ENCODE peak calls at places on chromosomes 5 and 9, in five cellular contexts. One of them, this sample, is unnamed.

GRCh38 chr5:148179234-148179824 is 11.0 kb downstream of the SPINK14 start:
- DNase-seq in activated naive CD4-positive, alpha-beta T cell treated with anti-CD3 and anti-CD28 coated beads for 36 hours: peak; percentile 11
- DNase-seq in H4: peak; percentile 53
- DNase-seq in epithelial cell of esophagus: peak; percentile 76
- DNase-seq in lower lobe of right lung: no peak
- DNase-seq in this sample: peak; percentile 26

GRCh38 chr5:28226407-28226806 is 1188.0 kb upstream of the CDH9 start:
- DNase-seq in activated naive CD4-positive, alpha-beta T cell treated with anti-CD3 and anti-CD28 coated beads for 36 hours: no peak
- DNase-seq in H4: no peak
- DNase-seq in epithelial cell of esophagus: peak; percentile 49
- DNase-seq in lower lobe of right lung: no peak
- DNase-seq in this sample: no peak

GRCh38 chr5:81167544-81167943 is 65.6 kb upstream of the CKMT2 start:
- DNase-seq in activated naive CD4-positive, alpha-beta T cell treated with anti-CD3 and anti-CD28 coated beads for 36 hours: no peak
- DNase-seq in H4: no peak
- DNase-seq in epithelial cell of esophagus: no peak
- DNase-seq in lower lobe of right lung: no peak
- DNase-seq in this sample: no peak

GRCh38 chr5:169933127-169933526 is 47.2 kb downstream of the INSYN2B start:
- DNase-seq in activated naive CD4-positive, alpha-beta T cell treated with anti-CD3 and anti-CD28 coated beads for 36 hours: no peak
- DNase-seq in H4: no peak
- DNase-seq in epithelial cell of esophagus: no peak
- DNase-seq in lower lobe of right lung: no peak
- DNase-seq in this sample: no peak

GRCh38 chr9:14393382-14393781 is 79.4 kb upstream of the NFIB start:
- DNase-seq in activated naive CD4-positive, alpha-beta T cell treated with anti-CD3 and anti-CD28 coated beads for 36 hours: no peak
- DNase-seq in H4: no peak
- DNase-seq in epithelial cell of esophagus: no peak
- DNase-seq in lower lobe of right lung: no peak
- DNase-seq in this sample: no peak

GRCh38 chr5:146507428-146507827 is 8.6 kb downstream of the GPR151 start:
- DNase-seq in activated naive CD4-positive, alpha-beta T cell treated with anti-CD3 and anti-CD28 coated beads for 36 hours: no peak
- DNase-seq in H4: no peak
- DNase-seq in epithelial cell of esophagus: no peak
- DNase-seq in lower lobe of right lung: no peak
- DNase-seq in this sample: no peak

GRCh38 chr9:130211548-130212226 is 39.5 kb downstream of the NCS1 start:
- DNase-seq in activated naive CD4-positive, alpha-beta T cell treated with anti-CD3 and anti-CD28 coated beads for 36 hours: no peak
- DNase-seq in H4: no peak
- DNase-seq in epithelial cell of esophagus: no peak
- DNase-seq in lower lobe of right lung: no peak
- DNase-seq in this sample: no peak

GRCh38 chr9:124218438-124219289 is 39.1 kb upstream of the NEK6 start:
- DNase-seq in activated naive CD4-positive, alpha-beta T cell treated with anti-CD3 and anti-CD28 coated beads for 36 hours: peak; percentile 66
- DNase-seq in H4: peak; percentile 60
- DNase-seq in epithelial cell of esophagus: peak; percentile 66
- DNase-seq in lower lobe of right lung: peak; percentile 78
- DNase-seq in this sample: no peak

GRCh38 chr5:167783145-167783817 is 508.2 kb upstream of the WWC1 start:
- DNase-seq in activated naive CD4-positive, alpha-beta T cell treated with anti-CD3 and anti-CD28 coated beads for 36 hours: no peak
- DNase-seq in H4: no peak
- DNase-seq in epithelial cell of esophagus: no peak
- DNase-seq in lower lobe of right lung: no peak
- DNase-seq in this sample: no peak

GRCh38 chr5:137101544-137101943 is 397.6 kb downstream of the SPOCK1 start:
- DNase-seq in activated naive CD4-positive, alpha-beta T cell treated with anti-CD3 and anti-CD28 coated beads for 36 hours: no peak
- DNase-seq in H4: no peak
- DNase-seq in epithelial cell of esophagus: no peak
- DNase-seq in lower lobe of right lung: no peak
- DNase-seq in this sample: no peak

GRCh38 chr5:69493235-69493925 is 790 bp downstream of the OCLN start:
- DNase-seq in activated naive CD4-positive, alpha-beta T cell treated with anti-CD3 and anti-CD28 coated beads for 36 hours: peak; percentile 25
- DNase-seq in H4: no peak
- DNase-seq in epithelial cell of esophagus: peak; percentile 58
- DNase-seq in lower lobe of right lung: peak; percentile 73
- DNase-seq in this sample: no peak

GRCh38 chr9:22374021-22374420 is 72.6 kb upstream of the DMRTA1 start:
- DNase-seq in activated naive CD4-positive, alpha-beta T cell treated with anti-CD3 and anti-CD28 coated beads for 36 hours: no peak
- DNase-seq in H4: no peak
- DNase-seq in epithelial cell of esophagus: no peak
- DNase-seq in lower lobe of right lung: no peak
- DNase-seq in this sample: no peak

GRCh38 chr9:114110180-114110579 is 11.1 kb upstream of the KIF12 start:
- DNase-seq in activated naive CD4-positive, alpha-beta T cell treated with anti-CD3 and anti-CD28 coated beads for 36 hours: no peak
- DNase-seq in H4: no peak
- DNase-seq in epithelial cell of esophagus: peak; percentile 79
- DNase-seq in lower lobe of right lung: no peak
- DNase-seq in this sample: no peak

GRCh38 chr9:74951725-74952151 is 974 bp downstream of the C9orf40 start:
- DNase-seq in activated naive CD4-positive, alpha-beta T cell treated with anti-CD3 and anti-CD28 coated beads for 36 hours: peak; percentile 56
- DNase-seq in H4: no peak
- DNase-seq in epithelial cell of esophagus: peak; percentile 39
- DNase-seq in lower lobe of right lung: peak; percentile 74
- DNase-seq in this sample: peak; percentile 48

GRCh38 chr5:78016831-78017529 is 240.8 kb upstream of the TBCA start:
- DNase-seq in activated naive CD4-positive, alpha-beta T cell treated with anti-CD3 and anti-CD28 coated beads for 36 hours: no peak
- DNase-seq in H4: no peak
- DNase-seq in epithelial cell of esophagus: no peak
- DNase-seq in lower lobe of right lung: no peak
- DNase-seq in this sample: no peak

GRCh38 chr5:15601853-15602252 is 101.9 kb downstream of the FBXL7 start:
- DNase-seq in activated naive CD4-positive, alpha-beta T cell treated with anti-CD3 and anti-CD28 coated beads for 36 hours: no peak
- DNase-seq in H4: no peak
- DNase-seq in epithelial cell of esophagus: no peak
- DNase-seq in lower lobe of right lung: no peak
- DNase-seq in this sample: no peak

GRCh38 chr5:136056336-136056735 is 27.5 kb downstream of the TGFBI start:
- DNase-seq in activated naive CD4-positive, alpha-beta T cell treated with anti-CD3 and anti-CD28 coated beads for 36 hours: no peak
- DNase-seq in H4: no peak
- DNase-seq in epithelial cell of esophagus: no peak
- DNase-seq in lower lobe of right lung: no peak
- DNase-seq in this sample: no peak

GRCh38 chr5:154311362-154311761 is 120.8 kb downstream of the GALNT10 start:
- DNase-seq in activated naive CD4-positive, alpha-beta T cell treated with anti-CD3 and anti-CD28 coated beads for 36 hours: peak; percentile 63
- DNase-seq in H4: peak; percentile 16
- DNase-seq in epithelial cell of esophagus: peak; percentile 7
- DNase-seq in lower lobe of right lung: peak; percentile 57
- DNase-seq in this sample: peak; percentile 10

GRCh38 chr5:123582570-123583293 is 70.8 kb downstream of the CSNK1G3 start:
- DNase-seq in activated naive CD4-positive, alpha-beta T cell treated with anti-CD3 and anti-CD28 coated beads for 36 hours: no peak
- DNase-seq in H4: no peak
- DNase-seq in epithelial cell of esophagus: peak; percentile 43
- DNase-seq in lower lobe of right lung: no peak
- DNase-seq in this sample: no peak

GRCh38 chr5:174668349-174668748 is 56.0 kb upstream of the MSX2 start:
- DNase-seq in activated naive CD4-positive, alpha-beta T cell treated with anti-CD3 and anti-CD28 coated beads for 36 hours: no peak
- DNase-seq in H4: no peak
- DNase-seq in epithelial cell of esophagus: no peak
- DNase-seq in lower lobe of right lung: no peak
- DNase-seq in this sample: no peak

GRCh38 chr5:133319905-133320520 is 268.2 kb downstream of the HSPA4 start:
- DNase-seq in activated naive CD4-positive, alpha-beta T cell treated with anti-CD3 and anti-CD28 coated beads for 36 hours: no peak
- DNase-seq in H4: no peak
- DNase-seq in epithelial cell of esophagus: peak; percentile 42
- DNase-seq in lower lobe of right lung: no peak
- DNase-seq in this sample: no peak

GRCh38 chr5:36744041-36744677 is 132.4 kb upstream of the NIPBL start:
- DNase-seq in activated naive CD4-positive, alpha-beta T cell treated with anti-CD3 and anti-CD28 coated beads for 36 hours: no peak
- DNase-seq in H4: no peak
- DNase-seq in epithelial cell of esophagus: no peak
- DNase-seq in lower lobe of right lung: no peak
- DNase-seq in this sample: no peak

GRCh38 chr5:100609594-100609993 is 74.4 kb downstream of the FAM174A start:
- DNase-seq in activated naive CD4-positive, alpha-beta T cell treated with anti-CD3 and anti-CD28 coated beads for 36 hours: no peak
- DNase-seq in H4: no peak
- DNase-seq in epithelial cell of esophagus: no peak
- DNase-seq in lower lobe of right lung: no peak
- DNase-seq in this sample: no peak

GRCh38 chr9:96565684-96566360 is 53.8 kb downstream of the CDC14B start:
- DNase-seq in activated naive CD4-positive, alpha-beta T cell treated with anti-CD3 and anti-CD28 coated beads for 36 hours: peak; percentile 42
- DNase-seq in H4: no peak
- DNase-seq in epithelial cell of esophagus: peak; percentile 46
- DNase-seq in lower lobe of right lung: no peak
- DNase-seq in this sample: no peak

GRCh38 chr9:136012651-136013050 is 51.5 kb upstream of the UBAC1 start:
- DNase-seq in activated naive CD4-positive, alpha-beta T cell treated with anti-CD3 and anti-CD28 coated beads for 36 hours: no peak
- DNase-seq in H4: no peak
- DNase-seq in epithelial cell of esophagus: no peak
- DNase-seq in lower lobe of right lung: peak; percentile 43
- DNase-seq in this sample: no peak

GRCh38 chr5:76425940-76426339 is 22.9 kb downstream of the IQGAP2 start:
- DNase-seq in activated naive CD4-positive, alpha-beta T cell treated with anti-CD3 and anti-CD28 coated beads for 36 hours: no peak
- DNase-seq in H4: no peak
- DNase-seq in epithelial cell of esophagus: no peak
- DNase-seq in lower lobe of right lung: no peak
- DNase-seq in this sample: no peak

GRCh38 chr5:34564706-34565235 is 91.4 kb upstream of the RAI14 start:
- DNase-seq in activated naive CD4-positive, alpha-beta T cell treated with anti-CD3 and anti-CD28 coated beads for 36 hours: no peak
- DNase-seq in H4: no peak
- DNase-seq in epithelial cell of esophagus: no peak
- DNase-seq in lower lobe of right lung: no peak
- DNase-seq in this sample: no peak

GRCh38 chr9:18606831-18607230 is 132.9 kb downstream of the ADAMTSL1 start:
- DNase-seq in activated naive CD4-positive, alpha-beta T cell treated with anti-CD3 and anti-CD28 coated beads for 36 hours: no peak
- DNase-seq in H4: peak; percentile 25
- DNase-seq in epithelial cell of esophagus: no peak
- DNase-seq in lower lobe of right lung: no peak
- DNase-seq in this sample: no peak

GRCh38 chr9:133634024-133634691 is 2.0 kb upstream of the DBH start:
- DNase-seq in activated naive CD4-positive, alpha-beta T cell treated with anti-CD3 and anti-CD28 coated beads for 36 hours: no peak
- DNase-seq in H4: no peak
- DNase-seq in epithelial cell of esophagus: no peak
- DNase-seq in lower lobe of right lung: no peak
- DNase-seq in this sample: no peak

GRCh38 chr9:113373255-113373654 is 3.5 kb downstream of the HDHD3 start:
- DNase-seq in activated naive CD4-positive, alpha-beta T cell treated with anti-CD3 and anti-CD28 coated beads for 36 hours: no peak
- DNase-seq in H4: no peak
- DNase-seq in epithelial cell of esophagus: no peak
- DNase-seq in lower lobe of right lung: no peak
- DNase-seq in this sample: no peak

GRCh38 chr5:28249771-28250415 is 1211.5 kb upstream of the CDH9 start:
- DNase-seq in activated naive CD4-positive, alpha-beta T cell treated with anti-CD3 and anti-CD28 coated beads for 36 hours: no peak
- DNase-seq in H4: no peak
- DNase-seq in epithelial cell of esophagus: peak; percentile 24
- DNase-seq in lower lobe of right lung: no peak
- DNase-seq in this sample: no peak

GRCh38 chr9:119313846-119314245 is 55.4 kb downstream of the BRINP1 start:
- DNase-seq in activated naive CD4-positive, alpha-beta T cell treated with anti-CD3 and anti-CD28 coated beads for 36 hours: no peak
- DNase-seq in H4: no peak
- DNase-seq in epithelial cell of esophagus: no peak
- DNase-seq in lower lobe of right lung: no peak
- DNase-seq in this sample: no peak

GRCh38 chr5:53831496-53831895 is 271.1 kb downstream of the NDUFS4 start:
- DNase-seq in activated naive CD4-positive, alpha-beta T cell treated with anti-CD3 and anti-CD28 coated beads for 36 hours: no peak
- DNase-seq in H4: no peak
- DNase-seq in epithelial cell of esophagus: no peak
- DNase-seq in lower lobe of right lung: no peak
- DNase-seq in this sample: no peak